ENCODE peak calls at places on chromosomes 13 and 19, in nine cellular contexts. S is IMR-90, D is Peyer's patch, F is upper lobe of left lung, Q is ovary, L is A549, Y is GM12878, C is adrenal gland, V is tibial nerve. J is an unnamed sample. For H3K4me1, the result is how much of the 10 kb centered on the place peaks cover.

GRCh38 chr13:20363162-20363561 is 131.0 kb upstream of the GJB6 start:
- DNase-seq in S (no peak), D (no peak), F (no peak), Q (no peak), L (no peak), Y (no peak), C (no peak), V (no peak), J (no peak)

GRCh38 chr13:20182231-20182846 is 10.4 kb downstream of the GJB2 start:
- DNase-seq in S (peak), D (peak), F (peak), Q (no peak), L (peak), Y (peak), C (peak), V (no peak), J (no peak)

GRCh38 chr19:53132231-53132991 is at the start of gene ZNF415:
- DNase-seq in S (peak), D (peak), F (peak), Q (peak), L (no peak), Y (no peak), C (peak), V (peak), J (peak)

GRCh38 chr13:71493189-71493588 is 373.8 kb downstream of the DACH1 start:
- DNase-seq in S (no peak), D (no peak), F (no peak), Q (no peak), L (no peak), Y (no peak), C (no peak), V (no peak), J (no peak)

GRCh38 chr19:51726049-51726448 is 2.3 kb upstream of the HAS1 start:
- DNase-seq in S (peak), D (peak), F (no peak), Q (peak), L (no peak), Y (no peak), C (no peak), V (no peak), J (no peak)

GRCh38 chr13:30585748-30586262 is 31.9 kb upstream of the USPL1 start:
- DNase-seq in S (peak), D (no peak), F (peak), Q (no peak), L (no peak), Y (no peak), C (peak), V (no peak), J (no peak)

GRCh38 chr13:30366083-30366482 is 56.2 kb upstream of the UBE2L5 start:
- DNase-seq in S (no peak), D (no peak), F (no peak), Q (no peak), L (no peak), Y (no peak), C (no peak), V (no peak), J (no peak)

GRCh38 chr13:109666656-109667448 is 119.5 kb downstream of the IRS2 start:
- DNase-seq in S (peak), D (no peak), F (no peak), Q (no peak), L (peak), Y (no peak), C (no peak), V (no peak), J (no peak)

GRCh38 chr19:39474139-39474620 is 6.5 kb upstream of the TIMM50 start:
- DNase-seq in S (peak), D (peak), F (peak), Q (peak), L (peak), Y (no peak), C (peak), V (no peak), J (no peak)

GRCh38 chr13:91155512-91156114 is 191.9 kb upstream of the MIR17HG start:
- DNase-seq in S (no peak), D (no peak), F (no peak), Q (no peak), L (no peak), Y (no peak), C (no peak), V (no peak), J (no peak)

GRCh38 chr13:86870388-86870966 is 800.7 kb upstream of the SLITRK5 start:
- DNase-seq in S (peak), D (no peak), F (no peak), Q (no peak), L (no peak), Y (no peak), C (no peak), V (no peak), J (no peak)

GRCh38 chr13:66703597-66703996 is 526.5 kb downstream of the PCDH9 start:
- DNase-seq in S (no peak), D (no peak), F (no peak), Q (no peak), L (no peak), Y (no peak), C (no peak), V (no peak), J (no peak)

GRCh38 chr19:52520013-52520412 is 7.5 kb upstream of the ZNF808 start:
- DNase-seq in S (no peak), D (no peak), F (no peak), Q (no peak), L (no peak), Y (no peak), C (no peak), V (no peak), J (no peak)

GRCh38 chr13:101382086-101382485 is 34.2 kb downstream of the NALCN start:
- DNase-seq in S (no peak), D (no peak), F (no peak), Q (no peak), L (no peak), Y (no peak), C (no peak), V (no peak), J (no peak)

GRCh38 chr19:12484011-12484370 is 625 bp downstream of the ZNF709 start:
- DNase-seq in S (peak), D (no peak), F (no peak), Q (no peak), L (no peak), Y (no peak), C (no peak), V (no peak), J (no peak)

GRCh38 chr13:25575562-25575961 is 203.8 kb downstream of the ATP8A2 start:
- DNase-seq in S (no peak), D (no peak), F (no peak), Q (no peak), L (no peak), Y (no peak), C (no peak), V (no peak), J (no peak)

GRCh38 chr13:37984357-37984756 is 114.8 kb upstream of the TRPC4 start:
- DNase-seq in S (no peak), D (no peak), F (no peak), Q (no peak), L (no peak), Y (no peak), C (no peak), V (no peak), J (no peak)

GRCh38 chr13:66074018-66074615 is 1156.0 kb downstream of the PCDH9 start:
- DNase-seq in S (no peak), D (no peak), F (no peak), Q (no peak), L (no peak), Y (no peak), C (no peak), V (no peak), J (no peak)

GRCh38 chr13:37263881-37264280 is 158.4 kb upstream of the CSNK1A1L start:
- DNase-seq in S (no peak), D (no peak), F (no peak), Q (no peak), L (no peak), Y (no peak), C (no peak), V (no peak), J (no peak)

GRCh38 chr19:45646345-45646698 is 7.1 kb upstream of the EML2 start:
- DNase-seq in S (no peak), D (no peak), F (no peak), Q (no peak), L (no peak), Y (no peak), C (no peak), V (no peak), J (no peak)

GRCh38 chr19:28468701-28469459 is 744.1 kb downstream of the UQCRFS1 start:
- DNase-seq in S (no peak), D (peak), F (peak), Q (no peak), L (no peak), Y (no peak), C (no peak), V (no peak), J (peak)

GRCh38 chr13:110262082-110262436 is 44.9 kb downstream of the COL4A1 start:
- DNase-seq in S (no peak), D (no peak), F (no peak), Q (no peak), L (no peak), Y (no peak), C (no peak), V (no peak), J (no peak)

GRCh38 chr13:35824395-35824794 is 306.8 kb downstream of the DCLK1 start:
- DNase-seq in S (no peak), D (no peak), F (no peak), Q (no peak), L (no peak), Y (no peak), C (no peak), V (no peak), J (no peak)

GRCh38 chr13:20566424-20566916 is 487 bp upstream of the IFT88 start:
- DNase-seq in S (peak), D (peak), F (no peak), Q (peak), L (peak), Y (no peak), C (no peak), V (no peak), J (peak)

GRCh38 chr13:106407338-106407737 is 128.1 kb downstream of the EFNB2 start:
- DNase-seq in S (no peak), D (no peak), F (no peak), Q (no peak), L (no peak), Y (no peak), C (no peak), V (no peak), J (no peak)

GRCh38 chr13:90443268-90443667 is 904.2 kb upstream of the MIR17HG start:
- DNase-seq in S (peak), D (no peak), F (no peak), Q (no peak), L (no peak), Y (no peak), C (no peak), V (no peak), J (no peak)

GRCh38 chr19:18672606-18673337 is 10.7 kb upstream of the CRTC1 start:
- DNase-seq in S (peak), D (no peak), F (no peak), Q (no peak), L (no peak), Y (no peak), C (no peak), V (no peak), J (no peak)

GRCh38 chr13:88937381-88937780 is 1266.2 kb downstream of the SLITRK5 start:
- DNase-seq in S (no peak), D (no peak), F (no peak), Q (no peak), L (no peak), Y (no peak), C (no peak), V (no peak), J (no peak)

GRCh38 chr19:33303791-33304759 is 1.7 kb upstream of the CEBPA start:
- DNase-seq in S (no peak), D (peak), F (no peak), Q (no peak), L (no peak), Y (no peak), C (no peak), V (no peak), J (peak)

GRCh38 chr13:41696163-41697003 is 239.0 kb downstream of the RGCC start:
- DNase-seq in S (peak), D (no peak), F (peak), Q (no peak), L (peak), Y (no peak), C (no peak), V (no peak), J (no peak)

GRCh38 chr13:30763786-30764440 is 28.6 kb downstream of the ALOX5AP start:
- DNase-seq in S (peak), D (no peak), F (no peak), Q (no peak), L (no peak), Y (no peak), C (no peak), V (no peak), J (no peak)

GRCh38 chr13:34748078-34748477 is 194.0 kb upstream of the NBEA start:
- DNase-seq in S (no peak), D (no peak), F (peak), Q (peak), L (no peak), Y (no peak), C (peak), V (no peak), J (no peak)

GRCh38 chr19:41848666-41849065 is 3.8 kb downstream of the DMRTC2 start:
- DNase-seq in S (no peak), D (no peak), F (no peak), Q (no peak), L (no peak), Y (no peak), C (no peak), V (no peak), J (no peak)

GRCh38 chr13:37561031-37561430 is 37.5 kb downstream of the POSTN start:
- DNase-seq in S (peak), D (no peak), F (no peak), Q (no peak), L (no peak), Y (no peak), C (no peak), V (no peak), J (no peak)

GRCh38 chr13:50589139-50589538 is 254.4 kb downstream of the DLEU7 start:
- DNase-seq in S (peak), D (no peak), F (no peak), Q (no peak), L (no peak), Y (no peak), C (peak), V (no peak), J (no peak)

GRCh38 chr19:38455031-38455430 is 21.5 kb downstream of the RYR1 start:
- DNase-seq in S (peak), D (no peak), F (no peak), Q (no peak), L (no peak), Y (no peak), C (no peak), V (no peak), J (no peak)

DNA sequence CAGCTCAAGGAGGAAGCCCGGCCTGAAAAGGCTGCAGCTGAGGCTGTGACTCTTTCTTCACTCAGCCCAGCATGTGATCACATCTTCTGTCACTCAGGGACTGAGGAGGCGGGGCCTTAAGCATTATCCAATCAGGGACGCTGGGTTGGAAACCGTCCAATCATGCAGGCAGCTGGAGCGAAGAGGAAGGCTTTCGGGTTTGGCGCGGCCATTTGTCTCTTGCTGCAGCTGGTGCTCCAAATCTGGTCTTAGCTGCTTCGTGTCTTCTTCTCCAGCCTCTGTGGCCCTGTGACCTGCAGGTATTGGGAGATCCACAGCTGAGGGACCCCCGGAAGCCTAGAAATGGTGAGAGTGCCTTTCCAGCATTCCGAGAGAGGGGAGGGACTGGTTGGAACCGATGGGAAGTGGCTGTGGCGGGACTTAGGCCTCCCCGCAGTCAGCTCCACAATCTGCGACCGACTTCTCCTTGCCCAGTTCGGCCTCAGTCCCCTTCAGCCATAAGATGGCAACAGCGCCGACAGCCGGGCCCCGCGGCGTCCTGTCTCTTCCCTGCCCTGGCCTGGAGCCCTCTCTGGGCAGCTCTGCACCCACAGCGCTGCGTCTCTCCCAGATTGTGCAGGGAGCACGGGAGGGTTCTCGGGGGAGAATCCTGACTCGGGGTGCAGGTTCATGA is at the start of gene ZNF90:
- DNase-seq in S (peak), D (peak), F (peak), Q (peak), L (no peak), Y (peak), C (peak), V (peak), J (peak)
- TF ChIP-seq POLR2A in S (no peak), D (no peak), F (no peak), Q (no peak), L (no peak), Y (peak), C (no peak), V (no peak), J (no peak)

GRCh38 chr19:8396563-8397203 is 6.5 kb downstream of the RAB11B start:
- DNase-seq in S (peak), D (peak), F (peak), Q (peak), L (peak), Y (peak), C (peak), V (no peak), J (peak)
- H3K4me1 ChIP-seq in S (under half), D (under half), F (half or more), Q (under half), L (half or more), Y (under half), C (under half), V (half or more), J (half or more)

GRCh38 chr19:40492274-40492673 is 25.5 kb downstream of the SPTBN4 start:
- DNase-seq in S (no peak), D (no peak), F (no peak), Q (no peak), L (no peak), Y (no peak), C (no peak), V (no peak), J (no peak)

GRCh38 chr19:40493778-40494177 is 27.0 kb downstream of the SPTBN4 start:
- DNase-seq in S (no peak), D (no peak), F (no peak), Q (no peak), L (no peak), Y (no peak), C (no peak), V (no peak), J (no peak)

GRCh38 chr19:40494191-40494838 is 27.5 kb downstream of the SPTBN4 start:
- DNase-seq in S (no peak), D (no peak), F (no peak), Q (no peak), L (no peak), Y (no peak), C (no peak), V (no peak), J (no peak)

GRCh38 chr19:40486017-40486416 is 19.2 kb downstream of the SPTBN4 start:
- DNase-seq in S (no peak), D (no peak), F (no peak), Q (no peak), L (no peak), Y (no peak), C (no peak), V (no peak), J (no peak)

DNA sequence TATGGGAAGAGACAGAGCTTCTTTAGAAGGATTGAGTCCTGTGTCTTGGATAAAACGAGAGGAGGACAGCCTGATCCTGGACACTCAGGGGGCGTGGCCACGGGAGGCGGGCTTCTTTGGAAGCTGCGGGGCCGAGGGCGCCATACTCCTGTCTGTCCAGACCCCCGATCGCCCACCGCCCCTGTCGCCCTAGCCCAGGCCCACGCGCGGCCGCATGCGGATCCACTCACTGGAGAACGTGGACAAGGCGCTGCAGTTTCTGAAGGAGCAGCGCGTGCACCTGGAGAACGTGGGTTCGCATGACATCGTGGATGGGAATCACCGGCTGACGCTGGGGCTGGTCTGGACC is 23.1 kb downstream of the SPTBN4 start:
- DNase-seq in S (no peak), D (no peak), F (no peak), Q (no peak), L (no peak), Y (no peak), C (no peak), V (no peak), J (no peak)
- TF ChIP-seq POLR2A in S (no peak), D (no peak), F (no peak), Q (no peak), L (no peak), Y (no peak), C (no peak), V (no peak), J (no peak)

DNA sequence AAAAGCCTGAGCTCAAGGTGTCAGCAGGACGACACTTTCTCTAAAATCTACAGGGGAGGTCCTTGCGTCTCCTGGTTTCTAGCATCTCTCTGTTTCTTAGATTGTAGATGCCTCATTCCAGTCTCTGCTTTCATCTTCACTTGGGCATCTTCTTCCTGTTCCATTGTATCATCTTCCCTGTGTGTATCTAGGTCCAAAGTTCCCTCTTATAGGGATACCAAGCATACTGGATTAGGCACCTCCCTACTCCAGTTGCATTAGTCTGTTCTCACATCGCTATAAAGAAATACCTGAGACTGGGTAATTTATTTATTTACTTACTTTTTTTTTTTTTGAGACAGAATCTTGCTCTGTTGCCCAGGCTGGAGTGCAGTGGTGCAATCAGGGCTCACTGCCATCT is 91.3 kb upstream of the ABCC4 start:
- DNase-seq in S (no peak), D (no peak), F (no peak), Q (no peak), L (no peak), Y (no peak), C (no peak), V (no peak), J (no peak)
- H3K4me1 ChIP-seq in S (under half), D (under half), F (under half), Q (under half), L (under half), Y (under half), C (under half), V (under half), J (under half)

GRCh38 chr19:35729763-35730162 is 12.0 kb downstream of the KMT2B start:
- DNase-seq in S (no peak), D (no peak), F (no peak), Q (no peak), L (no peak), Y (no peak), C (no peak), V (no peak), J (no peak)
- TF ChIP-seq POLR2A in S (no peak), D (no peak), F (no peak), Q (no peak), L (no peak), Y (peak), C (no peak), V (no peak), J (no peak)

GRCh38 chr19:4873930-4874329 is 6.5 kb upstream of the PLIN3 start:
- DNase-seq in S (no peak), D (no peak), F (no peak), Q (no peak), L (no peak), Y (no peak), C (no peak), V (no peak), J (no peak)
- H3K4me1 ChIP-seq in S (under half), D (under half), F (under half), Q (under half), L (under half), Y (under half), C (under half), V (under half), J (under half)

GRCh38 chr19:984165-984967 is at the start of gene WDR18:
- DNase-seq in S (peak), D (peak), F (peak), Q (peak), L (peak), Y (peak), C (peak), V (peak), J (peak)
- TF ChIP-seq POLR2A in S (peak), D (peak), F (peak), Q (peak), L (peak), Y (peak), C (peak), V (peak), J (peak)

GRCh38 chr13:32846556-32846955 is 169.7 kb upstream of the KL start:
- DNase-seq in S (no peak), D (no peak), F (no peak), Q (no peak), L (no peak), Y (no peak), C (no peak), V (no peak), J (no peak)
- H3K4me1 ChIP-seq in S (under half), D (under half), F (under half), Q (under half), L (under half), Y (under half), C (under half), V (under half), J (under half)